ENCODE peak calls at places on chromosomes 6 and 20, in four cellular contexts. One of them, this sample, is unnamed.

GRCh38 chr20:3165473-3166337 is 6.0 kb upstream of the FASTKD5 start:
- DNase-seq in HL-60: peak
- DNase-seq in K562: no peak
- DNase-seq in GM12878: no peak
- DNase-seq in this sample: no peak

GRCh38 chr6:3418521-3419060 is 38.3 kb downstream of the SLC22A23 start:
- DNase-seq in HL-60: no peak
- DNase-seq in K562: no peak
- DNase-seq in GM12878: no peak
- DNase-seq in this sample: no peak

GRCh38 chr6:87697581-87698552 is 4.2 kb downstream of the AKIRIN2 start:
- DNase-seq in HL-60: no peak
- DNase-seq in K562: peak
- DNase-seq in GM12878: no peak
- DNase-seq in this sample: no peak

GRCh38 chr6:29723666-29724588 is 693 bp downstream of the HLA-F start:
- DNase-seq in HL-60: no peak
- DNase-seq in K562: no peak
- DNase-seq in GM12878: no peak
- DNase-seq in this sample: peak

GRCh38 chr6:78101387-78101786 is 448.5 kb downstream of the MEI4 start:
- DNase-seq in HL-60: no peak
- DNase-seq in K562: no peak
- DNase-seq in GM12878: no peak
- DNase-seq in this sample: no peak

GRCh38 chr6:109783245-109783990 is 92.3 kb downstream of the FIG4 start:
- DNase-seq in HL-60: no peak
- DNase-seq in K562: peak
- DNase-seq in GM12878: no peak
- DNase-seq in this sample: no peak

GRCh38 chr20:38152175-38153010 is 12.7 kb downstream of the TGM2 start:
- DNase-seq in HL-60: peak
- DNase-seq in K562: no peak
- DNase-seq in GM12878: peak
- DNase-seq in this sample: peak

GRCh38 chr6:29727637-29728036 is 4.4 kb downstream of the HLA-F start:
- DNase-seq in HL-60: no peak
- DNase-seq in K562: no peak
- DNase-seq in GM12878: no peak
- DNase-seq in this sample: no peak

GRCh38 chr6:154937306-154938244 is 57.5 kb upstream of the TIAM2 start:
- DNase-seq in HL-60: no peak
- DNase-seq in K562: no peak
- DNase-seq in GM12878: no peak
- DNase-seq in this sample: no peak

GRCh38 chr6:146331008-146331407 is 212.6 kb upstream of the RAB32 start:
- DNase-seq in HL-60: no peak
- DNase-seq in K562: no peak
- DNase-seq in GM12878: no peak
- DNase-seq in this sample: no peak

GRCh38 chr6:137353346-137353745 is 134.2 kb upstream of the IFNGR1 start:
- DNase-seq in HL-60: no peak
- DNase-seq in K562: no peak
- DNase-seq in GM12878: no peak
- DNase-seq in this sample: no peak

GRCh38 chr6:112626468-112627082 is 279.4 kb downstream of the RFPL4B start:
- DNase-seq in HL-60: no peak
- DNase-seq in K562: peak
- DNase-seq in GM12878: no peak
- DNase-seq in this sample: no peak

GRCh38 chr6:3390698-3391097 is 66.2 kb downstream of the SLC22A23 start:
- DNase-seq in HL-60: no peak
- DNase-seq in K562: peak
- DNase-seq in GM12878: no peak
- DNase-seq in this sample: no peak

GRCh38 chr20:35636095-35636494 is 20.5 kb downstream of the SPAG4 start:
- DNase-seq in HL-60: no peak
- DNase-seq in K562: no peak
- DNase-seq in GM12878: no peak
- DNase-seq in this sample: no peak

GRCh38 chr20:31632503-31633338 is 5.0 kb upstream of the COX4I2 start:
- DNase-seq in HL-60: no peak
- DNase-seq in K562: no peak
- DNase-seq in GM12878: no peak
- DNase-seq in this sample: no peak
- TF ChIP-seq SPI1 in HL-60: no peak
- TF ChIP-seq SPI1 in K562: no peak
- TF ChIP-seq SPI1 in GM12878: no peak
- TF ChIP-seq SPI1 in this sample: no peak

GRCh38 chr6:7544597-7544996 is 3.1 kb downstream of the DSP start:
- DNase-seq in HL-60: no peak
- DNase-seq in K562: no peak
- DNase-seq in GM12878: no peak
- DNase-seq in this sample: no peak

GRCh38 chr6:7546832-7547714 is 5.6 kb downstream of the DSP start:
- DNase-seq in HL-60: no peak
- DNase-seq in K562: no peak
- DNase-seq in GM12878: no peak
- DNase-seq in this sample: no peak

GRCh38 chr6:7546383-7546782 is 4.9 kb downstream of the DSP start:
- DNase-seq in HL-60: no peak
- DNase-seq in K562: no peak
- DNase-seq in GM12878: no peak
- DNase-seq in this sample: no peak

GRCh38 chr6:7543761-7544424 is 2.4 kb downstream of the DSP start:
- DNase-seq in HL-60: no peak
- DNase-seq in K562: no peak
- DNase-seq in GM12878: no peak
- DNase-seq in this sample: no peak

DNA sequence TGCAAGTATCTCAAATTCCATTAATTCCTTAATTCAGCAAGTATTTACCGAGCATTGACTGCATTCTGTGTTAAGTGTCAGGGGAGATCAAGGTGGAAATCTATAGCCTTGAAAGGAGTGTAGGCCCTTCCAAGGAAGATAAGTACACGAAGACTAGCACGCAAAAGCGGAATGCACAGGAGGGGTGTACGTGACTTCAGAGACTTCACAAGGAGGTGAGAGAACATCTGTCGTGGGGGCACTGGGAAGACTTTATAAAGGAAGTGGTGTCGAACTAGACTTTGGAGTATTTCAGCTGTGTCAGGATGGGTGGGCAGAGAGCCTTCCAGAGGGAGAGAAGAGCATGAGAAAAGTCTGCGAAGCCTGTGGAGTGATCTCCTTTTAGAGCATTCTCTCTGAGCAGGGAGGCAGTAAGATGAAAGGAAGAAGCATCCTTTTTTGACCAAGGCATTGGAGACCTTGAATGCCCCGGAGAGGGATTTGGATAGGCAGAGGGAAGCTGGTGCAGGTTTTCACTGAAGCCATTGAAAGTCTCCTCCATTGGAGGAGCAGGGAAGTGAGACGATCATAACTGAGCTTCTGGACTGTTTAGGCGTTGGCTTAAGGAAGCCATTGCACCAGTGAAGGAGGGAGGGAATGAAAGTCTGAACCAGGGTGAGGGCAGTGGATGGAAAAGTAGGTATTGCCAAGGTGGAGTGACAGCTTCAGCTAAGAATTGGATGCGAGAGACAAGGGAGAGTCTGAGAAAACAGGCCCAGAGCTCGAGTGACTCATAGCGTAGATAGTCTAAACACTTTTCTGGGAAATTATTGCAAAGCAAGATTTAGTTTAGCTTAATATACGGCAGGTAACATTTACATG is 4.3 kb downstream of the DSP start:
- DNase-seq in HL-60: no peak
- DNase-seq in K562: no peak
- DNase-seq in GM12878: no peak
- DNase-seq in this sample: no peak
- TF ChIP-seq SPI1 in HL-60: no peak
- TF ChIP-seq SPI1 in K562: no peak
- TF ChIP-seq SPI1 in GM12878: no peak
- TF ChIP-seq SPI1 in this sample: no peak

GRCh38 chr20:12970372-12970821 is 38.4 kb upstream of the SPTLC3 start:
- DNase-seq in HL-60: no peak
- DNase-seq in K562: no peak
- DNase-seq in GM12878: no peak
- DNase-seq in this sample: no peak
- TF ChIP-seq SPI1 in HL-60: no peak
- TF ChIP-seq SPI1 in K562: no peak
- TF ChIP-seq SPI1 in GM12878: no peak
- TF ChIP-seq SPI1 in this sample: no peak

GRCh38 chr20:8454137-8454712 is 322.2 kb downstream of the PLCB1 start:
- DNase-seq in HL-60: peak
- DNase-seq in K562: no peak
- DNase-seq in GM12878: peak
- DNase-seq in this sample: peak

GRCh38 chr20:8461186-8461585 is 329.1 kb downstream of the PLCB1 start:
- DNase-seq in HL-60: no peak
- DNase-seq in K562: no peak
- DNase-seq in GM12878: no peak
- DNase-seq in this sample: no peak

DNA sequence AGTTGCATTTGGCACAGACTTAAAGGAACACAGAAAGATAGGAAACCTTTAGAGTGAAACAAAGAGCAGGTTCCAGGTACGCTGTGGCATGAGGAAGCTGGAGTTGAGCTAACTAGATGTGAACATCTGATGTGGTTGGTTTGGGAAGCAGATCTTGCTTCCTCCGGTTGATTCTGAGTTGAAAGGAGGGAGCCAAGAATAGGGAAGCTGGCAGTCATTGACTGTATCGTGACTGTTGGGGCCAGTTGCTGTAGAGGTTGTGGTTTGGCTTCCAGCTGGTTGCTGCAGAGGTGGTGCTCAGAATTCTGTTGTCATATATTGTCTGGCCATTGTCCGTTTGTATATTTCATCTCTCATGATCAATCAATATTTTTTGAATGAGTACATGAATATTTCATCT is 325.9 kb downstream of the PLCB1 start:
- DNase-seq in HL-60: peak
- DNase-seq in K562: no peak
- DNase-seq in GM12878: no peak
- DNase-seq in this sample: no peak
- TF ChIP-seq SPI1 in HL-60: peak
- TF ChIP-seq SPI1 in K562: no peak
- TF ChIP-seq SPI1 in GM12878: no peak
- TF ChIP-seq SPI1 in this sample: no peak

GRCh38 chr20:10538768-10539167 is 103.7 kb downstream of the SLX4IP start:
- DNase-seq in HL-60: no peak
- DNase-seq in K562: no peak
- DNase-seq in GM12878: no peak
- DNase-seq in this sample: no peak

GRCh38 chr20:10537850-10538480 is 102.9 kb downstream of the SLX4IP start:
- DNase-seq in HL-60: no peak
- DNase-seq in K562: no peak
- DNase-seq in GM12878: no peak
- DNase-seq in this sample: no peak

GRCh38 chr20:10541668-10542411 is 106.7 kb downstream of the SLX4IP start:
- DNase-seq in HL-60: no peak
- DNase-seq in K562: no peak
- DNase-seq in GM12878: no peak
- DNase-seq in this sample: no peak

GRCh38 chr20:10540636-10541493 is 105.8 kb downstream of the SLX4IP start:
- DNase-seq in HL-60: no peak
- DNase-seq in K562: no peak
- DNase-seq in GM12878: no peak
- DNase-seq in this sample: no peak

GRCh38 chr20:10539818-10540553 is 104.9 kb downstream of the SLX4IP start:
- DNase-seq in HL-60: no peak
- DNase-seq in K562: no peak
- DNase-seq in GM12878: no peak
- DNase-seq in this sample: no peak
- TF ChIP-seq SPI1 in HL-60: no peak
- TF ChIP-seq SPI1 in K562: no peak
- TF ChIP-seq SPI1 in GM12878: no peak
- TF ChIP-seq SPI1 in this sample: no peak

GRCh38 chr6:44430322-44430721 is 42.8 kb downstream of the CDC5L start:
- DNase-seq in HL-60: no peak
- DNase-seq in K562: no peak
- DNase-seq in GM12878: no peak
- DNase-seq in this sample: no peak
- TF ChIP-seq SPI1 in HL-60: no peak
- TF ChIP-seq SPI1 in K562: no peak
- TF ChIP-seq SPI1 in GM12878: no peak
- TF ChIP-seq SPI1 in this sample: no peak

GRCh38 chr6:21438237-21438985 is 155.1 kb upstream of the SOX4 start:
- DNase-seq in HL-60: peak
- DNase-seq in K562: no peak
- DNase-seq in GM12878: peak
- DNase-seq in this sample: peak
- TF ChIP-seq SPI1 in HL-60: no peak
- TF ChIP-seq SPI1 in K562: no peak
- TF ChIP-seq SPI1 in GM12878: peak
- TF ChIP-seq SPI1 in this sample: peak

GRCh38 chr20:21209668-21210067 is 83.8 kb downstream of the KIZ start:
- DNase-seq in HL-60: no peak
- DNase-seq in K562: no peak
- DNase-seq in GM12878: no peak
- DNase-seq in this sample: no peak
- TF ChIP-seq SPI1 in HL-60: no peak
- TF ChIP-seq SPI1 in K562: no peak
- TF ChIP-seq SPI1 in GM12878: no peak
- TF ChIP-seq SPI1 in this sample: no peak

This sample was measured in GM12891.